ENCODE peak calls at places on chromosomes 4 and X, in ten cellular contexts. Y is PC-3; C is upper lobe of right lung; O is CD8-positive, alpha-beta T cell; L is AG04450; B is tibial nerve; X is cardiac fibroblast; T is mammary epithelial cell; S is esophagus squamous epithelium; F is heart left ventricle. K is an unnamed sample.

GRCh38 chrX:66632986-66633385 is 5.9 kb downstream of the EDA2R start:
- DNase-seq in S (no peak), Y (no peak), F (no peak), T (no peak), O (no peak), B (no peak), C (no peak), L (no peak), X (peak), K (no peak)

GRCh38 chrX:119118780-119119395 is 8.7 kb downstream of the KIAA1210 start:
- DNase-seq in T (peak), X (peak), C (no peak), F (peak), S (no peak), O (peak), L (no peak), Y (peak), B (peak), K (no peak)

GRCh38 chr4:152806492-152807125 is 26.9 kb downstream of the ARFIP1 start:
- DNase-seq in Y (no peak), O (no peak), T (no peak), B (no peak), F (no peak), S (no peak), C (no peak), L (no peak), X (no peak), K (no peak)

GRCh38 chr4:127249066-127249766 is 383.5 kb upstream of the INTU start:
- DNase-seq in L (no peak), F (no peak), O (no peak), Y (peak), T (peak), X (peak), B (no peak), S (no peak), C (no peak), K (no peak)

GRCh38 chrX:54826598-54826997 is 19.1 kb downstream of the MAGED2 start:
- DNase-seq in O (no peak), Y (no peak), L (no peak), B (no peak), X (no peak), C (no peak), S (no peak), F (no peak), T (no peak), K (no peak)

GRCh38 chrX:49291615-49292337 is 11.7 kb upstream of the GAGE10 start:
- DNase-seq in C (peak), F (no peak), S (no peak), Y (peak), B (peak), O (peak), L (peak), X (peak), T (peak), K (peak)

GRCh38 chr4:20916106-20916505 is 215.8 kb downstream of the PACRGL start:
- DNase-seq in O (no peak), Y (no peak), S (no peak), C (no peak), X (no peak), L (no peak), F (no peak), T (peak), B (no peak), K (no peak)

GRCh38 chr4:183984561-183984960 is 79.5 kb downstream of the STOX2 start:
- DNase-seq in S (no peak), O (no peak), F (peak), C (no peak), Y (no peak), B (no peak), T (no peak), X (no peak), L (no peak), K (no peak)

GRCh38 chrX:112808651-112809050 is 32.0 kb downstream of the AMOT start:
- DNase-seq in L (no peak), X (no peak), C (no peak), O (no peak), B (no peak), Y (no peak), F (no peak), T (no peak), S (no peak), K (no peak)
- H3K4me3 ChIP-seq in L (no peak), X (no peak), C (no peak), O (no peak), B (no peak), Y (no peak), F (no peak), T (no peak), S (no peak), K (no peak)

GRCh38 chr4:95045429-95045828 is 287.7 kb downstream of the BMPR1B start:
- DNase-seq in L (no peak), Y (peak), T (peak), B (no peak), S (no peak), O (no peak), F (no peak), C (no peak), X (no peak), K (no peak)
- H3K4me3 ChIP-seq in L (no peak), Y (peak), T (no peak), B (no peak), S (no peak), O (no peak), F (no peak), C (no peak), X (no peak), K (no peak)

GRCh38 chr4:129532573-129532972 is 436.6 kb downstream of the C4orf33 start:
- DNase-seq in Y (no peak), F (no peak), O (no peak), X (no peak), T (no peak), C (no peak), S (no peak), L (no peak), B (no peak), K (no peak)
- H3K4me3 ChIP-seq in Y (no peak), F (no peak), O (no peak), X (no peak), T (no peak), C (no peak), S (no peak), L (no peak), B (no peak), K (no peak)

DNA sequence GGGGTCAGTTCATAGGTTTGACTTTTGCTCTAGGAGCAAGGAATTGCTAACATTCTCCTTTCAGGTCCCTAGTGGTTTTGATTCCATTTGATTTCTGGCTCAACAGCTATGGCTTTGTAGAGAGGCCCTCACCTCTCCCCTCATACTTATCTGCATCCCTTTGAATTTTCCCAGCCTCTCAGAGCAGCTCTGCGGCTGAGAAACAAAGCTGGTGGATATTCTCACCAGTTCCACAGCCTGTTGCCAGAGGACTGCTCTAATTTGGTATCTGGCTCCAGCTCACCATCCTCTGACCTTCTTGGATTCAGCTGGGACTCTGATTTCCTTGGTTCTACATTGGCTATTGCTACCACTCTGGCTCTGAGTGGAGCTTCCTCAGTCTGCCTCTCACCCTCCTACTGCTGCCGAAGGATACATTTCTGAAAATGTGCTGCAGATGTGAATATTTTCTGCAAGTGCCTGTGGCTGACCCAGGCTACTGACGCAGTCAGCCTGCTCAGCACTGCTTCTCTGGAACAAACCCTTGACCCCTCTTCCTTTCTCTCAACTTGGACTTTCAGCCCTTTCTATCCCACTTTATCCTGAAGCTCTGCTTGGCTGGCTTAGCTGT is 110.9 kb upstream of the ENPEP start:
- DNase-seq in L (no peak), Y (no peak), B (no peak), S (no peak), T (no peak), F (peak), C (no peak), X (no peak), O (no peak), K (no peak)
- H3K4me3 ChIP-seq in L (no peak), Y (no peak), B (no peak), S (no peak), T (no peak), F (no peak), C (no peak), X (no peak), O (no peak), K (no peak)

DNA sequence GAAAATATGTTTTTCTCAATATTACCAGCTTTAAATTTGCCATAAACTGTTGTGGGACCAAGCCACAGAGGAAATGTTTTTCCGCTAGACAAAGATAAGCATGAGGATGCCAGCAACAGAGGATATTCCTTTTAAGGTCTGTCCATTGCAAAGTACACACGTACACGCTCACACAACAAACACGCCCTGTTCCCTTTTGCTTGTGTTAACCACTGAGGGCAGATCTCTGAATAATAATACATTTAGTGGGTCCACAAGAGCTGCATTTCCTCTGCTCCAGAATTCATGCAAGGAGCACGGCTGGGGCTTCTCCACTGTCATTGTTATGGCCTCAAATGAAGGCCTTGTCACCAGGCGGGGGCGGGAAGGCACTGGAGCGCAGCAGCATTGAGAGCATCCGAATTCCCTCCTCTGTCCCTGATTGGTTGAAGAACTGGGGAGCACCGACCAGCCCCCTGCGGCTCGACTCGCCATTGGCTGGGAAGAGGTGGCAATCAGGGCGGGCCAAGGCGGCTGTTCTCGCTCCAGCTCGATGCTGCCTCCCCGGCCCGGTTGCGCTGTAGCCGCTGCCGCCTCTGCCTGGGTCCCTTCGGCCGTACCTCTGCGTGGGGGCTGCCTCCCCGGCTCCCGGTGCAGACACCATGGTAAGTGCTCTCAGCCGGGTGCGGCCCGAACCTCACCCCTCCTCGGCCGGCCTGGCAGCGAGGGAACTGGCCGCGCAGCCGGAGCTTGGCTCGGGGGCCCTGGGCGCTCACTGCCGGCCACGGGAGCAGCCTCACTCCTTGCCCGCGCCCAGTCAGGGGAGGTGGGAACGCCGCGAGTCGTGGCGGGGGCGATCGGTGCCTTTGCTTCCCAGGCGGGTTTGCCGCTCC is at the start of gene GUCY1B1:
- DNase-seq in O (peak), B (peak), T (peak), Y (peak), F (peak), C (peak), L (peak), X (peak), S (peak), K (peak)
- H3K4me3 ChIP-seq in O (peak), B (peak), T (peak), Y (peak), F (peak), C (peak), L (peak), X (peak), S (peak), K (peak)

GRCh38 chr4:2059726-2060577 is 825 bp downstream of the NAT8L start:
- DNase-seq in C (no peak), Y (no peak), O (no peak), X (no peak), B (no peak), S (no peak), T (no peak), L (no peak), F (no peak), K (no peak)

GRCh38 chr4:2058264-2059033 is 678 bp upstream of the NAT8L start:
- DNase-seq in B (no peak), T (no peak), F (no peak), Y (no peak), X (no peak), S (no peak), L (no peak), C (no peak), O (no peak), K (no peak)

GRCh38 chr4:2060578-2061207 is 1.6 kb downstream of the NAT8L start:
- DNase-seq in B (no peak), T (no peak), Y (no peak), O (no peak), S (no peak), C (no peak), X (no peak), L (no peak), F (no peak), K (no peak)

GRCh38 chr4:2057382-2058065 is 1.6 kb upstream of the NAT8L start:
- DNase-seq in X (no peak), T (no peak), S (no peak), C (no peak), B (no peak), O (no peak), L (no peak), F (no peak), Y (no peak), K (no peak)

GRCh38 chr4:2059034-2059725 is at the start of gene NAT8L:
- DNase-seq in X (no peak), S (no peak), F (no peak), T (no peak), O (no peak), C (no peak), Y (peak), L (no peak), B (no peak), K (no peak)
- H3K4me3 ChIP-seq in X (peak), S (peak), F (peak), T (no peak), O (no peak), C (peak), Y (peak), L (peak), B (peak), K (no peak)

K was measured in HFF-Myc.